ENCODE peak calls at places on chromosomes 4 and X, in five cellular contexts. H is M059J, Q is mucosa of gallbladder, L is endothelial cell, G is hypothalamus. K is an unnamed sample.

GRCh38 chr4:38424171-38424871 is 239.7 kb upstream of the KLF3 start:
- DNase-seq in H (no peak), Q (peak), L (peak), G (no peak), K (peak)

GRCh38 chr4:183808102-183808466 is 97.0 kb upstream of the STOX2 start:
- DNase-seq in H (no peak), Q (no peak), L (peak), G (no peak), K (peak)

GRCh38 chr4:47110670-47111069 is 79.3 kb downstream of the GABRB1 start:
- DNase-seq in H (no peak), Q (no peak), L (no peak), G (no peak), K (no peak)

GRCh38 chr4:40536032-40536431 is 93.6 kb downstream of the RBM47 start:
- DNase-seq in H (no peak), Q (no peak), L (no peak), G (no peak), K (no peak)

GRCh38 chr4:138555584-138555983 is 313.4 kb upstream of the SLC7A11 start:
- DNase-seq in H (peak), Q (no peak), L (peak), G (no peak), K (peak)

GRCh38 chrX:113929004-113929403 is 654.9 kb upstream of the HTR2C start:
- DNase-seq in H (peak), Q (peak), L (peak), G (no peak), K (peak)

GRCh38 chr4:70721747-70722146 is at the start of gene RUFY3:
- DNase-seq in H (peak), Q (peak), L (no peak), G (peak), K (no peak)

GRCh38 chrX:151081016-151081415 is 95.4 kb upstream of the GPR50 start:
- DNase-seq in H (no peak), Q (no peak), L (no peak), G (no peak), K (peak)

GRCh38 chr4:6250235-6250983 is 19.2 kb upstream of the WFS1 start:
- DNase-seq in H (peak), Q (peak), L (peak), G (no peak), K (peak)

K was measured in H7.